ENCODE peak calls at places on chromosomes 11 and 22, in five cellular contexts. One of them, this sample, is unnamed.

GRCh38 chr11:111942826-111943225 is 5.7 kb downstream of the DIXDC1 start:
- DNase-seq in lower leg skin: no peak
- DNase-seq in ovary: no peak
- DNase-seq in Peyer's patch: no peak
- DNase-seq in body of pancreas: no peak
- DNase-seq in this sample: no peak

GRCh38 chr11:8744423-8744822 is 61.8 kb downstream of the RPL27A start:
- DNase-seq in lower leg skin: no peak
- DNase-seq in ovary: no peak
- DNase-seq in Peyer's patch: no peak
- DNase-seq in body of pancreas: no peak
- DNase-seq in this sample: no peak

GRCh38 chr11:2694995-2695939 is 4.5 kb downstream of the KCNQ1OT1 start:
- DNase-seq in lower leg skin: no peak
- DNase-seq in ovary: no peak
- DNase-seq in Peyer's patch: peak; percentile 29
- DNase-seq in body of pancreas: no peak
- DNase-seq in this sample: no peak

GRCh38 chr22:36922097-36922608 is 8.7 kb downstream of the CSF2RB start:
- DNase-seq in lower leg skin: no peak
- DNase-seq in ovary: no peak
- DNase-seq in Peyer's patch: no peak
- DNase-seq in body of pancreas: no peak
- DNase-seq in this sample: no peak

GRCh38 chr22:17130199-17130598 is 9.0 kb upstream of the TMEM121B start:
- DNase-seq in lower leg skin: no peak
- DNase-seq in ovary: no peak
- DNase-seq in Peyer's patch: no peak
- DNase-seq in body of pancreas: no peak
- DNase-seq in this sample: no peak

GRCh38 chr11:46471943-46472661 is 80.5 kb upstream of the CHRM4 start:
- DNase-seq in lower leg skin: no peak
- DNase-seq in ovary: no peak
- DNase-seq in Peyer's patch: no peak
- DNase-seq in body of pancreas: no peak
- DNase-seq in this sample: peak; percentile 18

GRCh38 chr11:68033708-68034045 is 3.2 kb downstream of the NDUFS8 start:
- DNase-seq in lower leg skin: no peak
- DNase-seq in ovary: no peak
- DNase-seq in Peyer's patch: no peak
- DNase-seq in body of pancreas: peak; percentile 61
- DNase-seq in this sample: peak; percentile 83

GRCh38 chr11:134036484-134037092 is 32.3 kb upstream of the JAM3 start:
- DNase-seq in lower leg skin: no peak
- DNase-seq in ovary: no peak
- DNase-seq in Peyer's patch: no peak
- DNase-seq in body of pancreas: peak; percentile 47
- DNase-seq in this sample: no peak

GRCh38 chr11:99368579-99368978 is 347.8 kb downstream of the CNTN5 start:
- DNase-seq in lower leg skin: no peak
- DNase-seq in ovary: no peak
- DNase-seq in Peyer's patch: no peak
- DNase-seq in body of pancreas: no peak
- DNase-seq in this sample: no peak

GRCh38 chr11:43835104-43835503 is 45.5 kb upstream of the ALKBH3 start:
- DNase-seq in lower leg skin: no peak
- DNase-seq in ovary: no peak
- DNase-seq in Peyer's patch: no peak
- DNase-seq in body of pancreas: peak; percentile 27
- DNase-seq in this sample: no peak

GRCh38 chr11:66322732-66323427 is 6.0 kb upstream of the CD248 start:
- DNase-seq in lower leg skin: peak; percentile 62
- DNase-seq in ovary: no peak
- DNase-seq in Peyer's patch: no peak
- DNase-seq in body of pancreas: no peak
- DNase-seq in this sample: no peak
- TF ChIP-seq POLR2A in lower leg skin: no peak
- TF ChIP-seq POLR2A in ovary: no peak
- TF ChIP-seq POLR2A in Peyer's patch: no peak
- TF ChIP-seq POLR2A in body of pancreas: no peak
- TF ChIP-seq POLR2A in this sample: no peak

DNA sequence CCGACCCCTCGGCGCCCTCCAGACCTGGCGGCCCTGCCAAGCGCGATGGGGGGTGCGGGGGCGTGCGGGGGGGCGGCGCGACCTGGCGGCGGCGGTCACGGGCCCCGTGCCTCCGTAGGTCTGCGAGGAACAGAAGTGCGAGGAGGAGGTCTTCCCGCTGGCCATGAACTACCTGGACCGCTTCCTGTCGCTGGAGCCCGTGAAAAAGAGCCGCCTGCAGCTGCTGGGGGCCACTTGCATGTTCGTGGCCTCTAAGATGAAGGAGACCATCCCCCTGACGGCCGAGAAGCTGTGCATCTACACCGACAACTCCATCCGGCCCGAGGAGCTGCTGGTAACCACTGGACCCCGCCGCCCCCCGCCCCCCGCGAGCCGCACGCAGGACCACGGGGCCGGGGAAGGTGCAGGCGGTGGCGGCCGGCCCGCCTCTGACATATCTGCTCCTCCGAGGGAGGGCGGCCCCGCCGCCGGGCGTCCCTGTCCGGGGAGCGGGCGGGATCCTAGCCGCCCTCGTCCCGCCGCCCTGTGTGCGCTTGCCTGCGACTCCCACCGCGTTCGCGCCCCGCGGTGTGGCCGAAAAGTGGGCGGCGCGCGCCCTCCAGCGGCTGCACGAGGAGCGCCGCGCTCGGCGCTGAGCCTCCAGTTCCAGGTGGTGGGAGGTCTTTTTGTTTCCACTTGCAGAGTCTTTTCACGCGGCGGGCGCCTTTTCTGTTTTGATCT is 2.1 kb downstream of the CCND1 start:
- DNase-seq in lower leg skin: peak; percentile 52
- DNase-seq in ovary: peak; percentile 76
- DNase-seq in Peyer's patch: peak; percentile 88
- DNase-seq in body of pancreas: peak; percentile 73
- DNase-seq in this sample: peak; percentile 22
- TF ChIP-seq POLR2A in lower leg skin: no peak
- TF ChIP-seq POLR2A in ovary: no peak
- TF ChIP-seq POLR2A in Peyer's patch: no peak
- TF ChIP-seq POLR2A in body of pancreas: peak; percentile 24
- TF ChIP-seq POLR2A in this sample: no peak

DNA sequence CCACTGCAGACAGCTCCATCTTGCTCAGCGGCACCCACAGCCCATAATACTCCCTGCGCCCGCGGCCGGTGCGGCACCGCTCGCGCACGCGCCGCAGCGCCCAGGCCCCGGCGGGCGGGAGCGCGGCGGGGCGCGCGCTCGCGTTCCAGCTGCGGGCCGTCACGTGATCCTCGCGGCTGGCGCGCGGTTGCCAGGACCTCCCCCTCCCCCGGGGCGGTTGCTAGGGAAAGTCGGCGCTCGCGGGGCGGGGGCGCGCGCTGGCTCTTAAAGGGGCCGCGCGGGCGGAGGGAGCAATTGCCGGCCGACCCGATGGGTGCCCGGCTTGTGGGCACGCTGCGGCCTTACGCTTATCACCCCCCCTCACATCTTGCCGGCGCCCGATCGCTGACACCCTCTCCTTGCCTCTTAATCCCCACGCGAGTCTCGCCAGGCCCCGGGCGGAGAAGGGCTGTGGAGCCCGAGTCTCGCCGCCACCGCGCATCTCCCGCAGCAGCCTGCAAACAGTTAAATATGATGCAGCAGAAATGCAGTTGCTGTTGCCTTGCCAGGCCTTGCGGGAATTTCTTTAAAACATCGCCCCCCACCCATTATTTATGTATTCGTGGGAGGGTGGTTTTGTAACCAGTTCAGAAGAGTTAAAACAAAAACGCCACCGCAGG is at the start of gene CBX6:
- DNase-seq in lower leg skin: peak; percentile 89
- DNase-seq in ovary: peak; percentile 98
- DNase-seq in Peyer's patch: peak; percentile 88
- DNase-seq in body of pancreas: peak; percentile 96
- DNase-seq in this sample: peak; percentile 93
- TF ChIP-seq POLR2A in lower leg skin: no peak
- TF ChIP-seq POLR2A in ovary: peak; percentile 43
- TF ChIP-seq POLR2A in Peyer's patch: peak; percentile 21
- TF ChIP-seq POLR2A in body of pancreas: peak; percentile 48
- TF ChIP-seq POLR2A in this sample: peak; percentile 79

GRCh38 chr22:41543854-41544670 is at the start of gene POLR3H:
- DNase-seq in lower leg skin: peak; percentile 97
- DNase-seq in ovary: peak; percentile 99
- DNase-seq in Peyer's patch: peak; percentile 99
- DNase-seq in body of pancreas: peak; percentile 99
- DNase-seq in this sample: peak; percentile 96
- TF ChIP-seq POLR2A in lower leg skin: no peak
- TF ChIP-seq POLR2A in ovary: peak; percentile 58
- TF ChIP-seq POLR2A in Peyer's patch: no peak
- TF ChIP-seq POLR2A in body of pancreas: peak; percentile 38
- TF ChIP-seq POLR2A in this sample: peak; percentile 69

This sample was measured in gastrocnemius medialis.